ENCODE peak calls at places on chromosome 6, in four cellular contexts. S, P, G and U are unnamed samples.
A peak's percentile ranks its signal among the peaks of the same experiment; 100 is the strongest.

GRCh38 chr6:73803562-73804221 is 107.7 kb downstream of the CD109 start:
- DNase-seq in G (peak; percentile 35), P (peak; percentile 60), S (no peak), U (no peak)

GRCh38 chr6:109396319-109396718 is 14.1 kb upstream of the CD164 start:
- DNase-seq in S (no peak), P (no peak), G (no peak), U (no peak)

GRCh38 chr6:155319902-155320301 is 5.6 kb upstream of the TFB1M start:
- DNase-seq in P (no peak), G (no peak), S (no peak), U (no peak)

GRCh38 chr6:150298676-150299075 is 70.1 kb upstream of the IYD start:
- DNase-seq in S (no peak), G (no peak), P (no peak), U (no peak)

GRCh38 chr6:81909981-81910910 is 157.8 kb upstream of the TENT5A start:
- DNase-seq in S (no peak), P (no peak), G (no peak), U (no peak)

GRCh38 chr6:6333498-6333897 is 13.0 kb upstream of the F13A1 start:
- DNase-seq in G (no peak), P (no peak), S (no peak), U (no peak)

GRCh38 chr6:163254341-163254835 is 160.1 kb upstream of the QKI start:
- DNase-seq in S (no peak), G (no peak), P (no peak), U (no peak)

GRCh38 chr6:89079611-89080213 is 839 bp upstream of the PNRC1 start:
- DNase-seq in P (no peak), G (no peak), S (no peak), U (no peak)

GRCh38 chr6:42729731-42730130 is 7.3 kb upstream of the PRPH2 start:
- DNase-seq in S (no peak), G (peak; percentile 28), P (no peak), U (no peak)

GRCh38 chr6:43761666-43762409 is 8.2 kb upstream of the VEGFA start:
- DNase-seq in S (no peak), P (no peak), G (no peak), U (no peak)

GRCh38 chr6:83190596-83190995 is 2.5 kb downstream of the PGM3 start:
- DNase-seq in P (no peak), S (no peak), G (peak; percentile 50), U (no peak)

GRCh38 chr6:36623547-36624459 is 29.6 kb downstream of the SRSF3 start:
- DNase-seq in P (peak; percentile 96), G (peak; percentile 77), S (peak; percentile 68), U (peak; percentile 59)

GRCh38 chr6:64467656-64468055 is 832.1 kb downstream of the PHF3 start:
- DNase-seq in P (no peak), G (no peak), S (no peak), U (no peak)

GRCh38 chr6:1263039-1263849 is 48.7 kb upstream of the FOXQ1 start:
- DNase-seq in P (peak; percentile 57), G (peak; percentile 99), S (no peak), U (no peak)

GRCh38 chr6:33655155-33655554 is 34.0 kb downstream of the ITPR3 start:
- DNase-seq in G (no peak), S (no peak), P (no peak), U (no peak)

GRCh38 chr6:166514196-166514595 is 72.3 kb downstream of the RAMACL start:
- DNase-seq in G (no peak), P (no peak), S (no peak), U (no peak)
- TF ChIP-seq POLR2A in G (no peak), P (no peak), S (no peak), U (no peak)

GRCh38 chr6:129957941-129958898 is 60.2 kb upstream of the L3MBTL3 start:
- DNase-seq in S (no peak), P (no peak), G (no peak), U (no peak)
- TF ChIP-seq TAF1 in S (no peak), P (no peak), G (no peak), U (no peak)

GRCh38 chr6:111748247-111748647 is 125.0 kb downstream of the FYN start:
- DNase-seq in G (no peak), P (peak; percentile 17), S (no peak), U (no peak)
- TF ChIP-seq POLR2A in G (no peak), P (no peak), S (no peak), U (no peak)

GRCh38 chr6:111650049-111650448 is 44.4 kb upstream of the TRAF3IP2 start:
- DNase-seq in G (no peak), S (no peak), P (no peak), U (no peak)

GRCh38 chr6:111646034-111646433 is 40.4 kb upstream of the TRAF3IP2 start:
- DNase-seq in G (no peak), P (no peak), S (no peak), U (no peak)

GRCh38 chr6:111644893-111645430 is 39.3 kb upstream of the TRAF3IP2 start:
- DNase-seq in S (no peak), P (no peak), G (no peak), U (no peak)

GRCh38 chr6:111648100-111648499 is 42.4 kb upstream of the TRAF3IP2 start:
- DNase-seq in G (no peak), S (no peak), P (no peak), U (no peak)

DNA sequence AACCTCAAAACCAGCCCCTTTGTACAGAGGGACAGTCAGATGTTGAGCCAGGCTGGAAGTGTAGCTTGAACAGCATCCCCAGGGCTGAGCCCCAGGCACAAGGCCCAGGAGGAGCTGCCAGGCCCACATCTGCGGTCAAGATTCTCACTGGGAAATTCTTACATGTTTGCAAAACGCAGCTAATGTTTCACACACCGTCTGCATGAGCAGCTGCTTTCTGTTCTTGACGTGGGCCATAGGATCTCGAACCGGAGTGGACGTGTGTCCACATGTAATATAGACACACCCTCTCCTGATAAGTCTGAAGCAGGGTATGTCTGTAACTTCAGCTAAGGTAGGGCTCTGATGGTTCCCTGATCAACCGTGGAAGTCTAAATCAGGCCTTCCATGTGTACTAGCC is 41.3 kb upstream of the TRAF3IP2 start:
- DNase-seq in G (no peak), P (no peak), S (no peak), U (no peak)
- TF ChIP-seq TAF1 in G (no peak), P (no peak), S (no peak), U (no peak)

GRCh38 chr6:134177753-134178229 is 125.4 kb upstream of the SLC2A12 start:
- DNase-seq in S (no peak), G (peak; percentile 56), P (no peak), U (no peak)
- TF ChIP-seq POLR2A in S (no peak), G (no peak), P (no peak), U (no peak)

GRCh38 chr6:40802481-40802880 is 215.3 kb upstream of the LRFN2 start:
- DNase-seq in P (no peak), G (no peak), S (no peak), U (no peak)

GRCh38 chr6:40805336-40805735 is 218.2 kb upstream of the LRFN2 start:
- DNase-seq in S (no peak), G (no peak), P (no peak), U (no peak)

GRCh38 chr6:40806479-40806878 is 219.3 kb upstream of the LRFN2 start:
- DNase-seq in P (no peak), G (no peak), S (no peak), U (no peak)

GRCh38 chr6:40804905-40805304 is 217.7 kb upstream of the LRFN2 start:
- DNase-seq in S (no peak), G (no peak), P (no peak), U (no peak)

DNA sequence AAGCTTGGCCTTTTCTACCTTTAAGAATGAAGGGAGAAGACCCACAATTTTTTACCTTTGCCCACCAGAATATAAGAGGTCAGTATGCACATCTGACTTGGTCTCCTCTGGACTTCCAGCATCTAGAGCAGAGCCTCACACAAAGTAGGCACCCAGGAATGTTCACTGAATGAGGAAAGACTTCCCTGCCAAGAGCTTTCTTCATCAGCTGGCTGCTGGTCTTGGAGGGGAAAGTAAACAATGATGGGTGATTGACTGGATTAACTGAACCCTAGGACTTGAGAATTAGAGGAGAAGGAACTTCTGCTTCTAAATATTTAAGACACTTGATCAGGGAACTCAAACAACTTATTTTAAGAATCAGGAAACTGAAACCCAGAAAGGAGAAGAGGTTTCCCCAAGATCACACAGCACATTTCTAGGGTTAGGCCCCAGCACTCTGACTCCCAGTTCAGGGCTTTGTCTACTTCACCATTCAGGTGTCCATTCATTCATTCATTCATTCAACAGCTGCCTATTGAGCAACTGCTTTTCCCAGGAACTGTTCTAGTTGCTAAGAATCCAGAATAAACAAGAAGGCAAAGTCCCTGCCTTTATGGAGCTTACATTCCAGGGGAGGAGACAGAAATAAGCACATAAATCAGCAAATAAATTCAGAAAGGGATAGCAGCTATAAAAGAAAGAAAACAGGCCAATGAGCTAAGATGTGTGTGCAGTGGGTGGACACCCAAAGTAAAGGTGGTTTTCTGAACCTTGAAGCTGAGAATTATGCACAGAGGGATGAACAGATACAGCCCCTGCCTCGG is 216.9 kb upstream of the LRFN2 start:
- DNase-seq in G (no peak), S (no peak), P (no peak), U (no peak)
- TF ChIP-seq TAF1 in G (no peak), S (no peak), P (no peak), U (no peak)

GRCh38 chr6:68634503-68635411 is at the start of gene ADGRB3:
- DNase-seq in S (no peak), P (peak; percentile 74), G (peak; percentile 28), U (peak; percentile 48)
- TF ChIP-seq POLR2A in S (no peak), P (no peak), G (no peak), U (no peak)

GRCh38 chr6:28976677-28977076 is 28.4 kb downstream of the ZNF311 start:
- DNase-seq in P (no peak), G (no peak), S (no peak), U (no peak)

GRCh38 chr6:28978137-28978491 is 27.0 kb downstream of the ZNF311 start:
- DNase-seq in P (no peak), S (no peak), G (no peak), U (no peak)

GRCh38 chr6:28977351-28978136 is 27.6 kb downstream of the ZNF311 start:
- DNase-seq in P (no peak), G (no peak), S (no peak), U (no peak)

GRCh38 chr6:28978959-28979561 is 26.1 kb downstream of the ZNF311 start:
- DNase-seq in S (peak; percentile 31), P (no peak), G (no peak), U (no peak)

GRCh38 chr6:28974505-28974904 is 30.6 kb downstream of the ZNF311 start:
- DNase-seq in G (no peak), P (no peak), S (no peak), U (no peak)
- TF ChIP-seq TAF1 in G (no peak), P (no peak), S (no peak), U (no peak)

GRCh38 chr6:35018746-35019145 is 122.4 kb downstream of the TCP11 start:
- DNase-seq in P (no peak), S (no peak), G (no peak), U (no peak)

GRCh38 chr6:35018184-35018523 is 123.0 kb downstream of the TCP11 start:
- DNase-seq in G (no peak), S (no peak), P (no peak), U (no peak)

GRCh38 chr6:35016417-35017221 is 124.5 kb downstream of the TCP11 start:
- DNase-seq in S (no peak), P (no peak), G (no peak), U (no peak)

GRCh38 chr6:35019171-35019570 is 122.0 kb downstream of the TCP11 start:
- DNase-seq in G (no peak), P (no peak), S (no peak), U (no peak)

GRCh38 chr6:35017461-35018183 is 123.5 kb downstream of the TCP11 start:
- DNase-seq in P (no peak), G (no peak), S (no peak), U (no peak)
- TF ChIP-seq POLR2A in P (no peak), G (no peak), S (no peak), U (no peak)